ENCODE peak calls at places on chromosomes 7 and 10, in nine cellular contexts. T, V, C, F, J, E, Q, L and N are unnamed samples.

GRCh38 chr10:2882628-2883027 is 184.7 kb upstream of the PFKP start:
- DNase-seq in V (no peak), J (no peak), L (no peak), Q (no peak), F (no peak), C (no peak), E (no peak), T (no peak), N (no peak)

GRCh38 chr10:124433461-124433860 is 14.7 kb upstream of the OAT start:
- DNase-seq in F (no peak), C (no peak), J (no peak), V (no peak), Q (no peak), T (no peak), L (no peak), E (no peak), N (no peak)

GRCh38 chr7:22445140-22445722 is 54.8 kb downstream of the STEAP1B start:
- DNase-seq in C (peak), L (peak), J (peak), E (peak), Q (peak), F (peak), T (no peak), V (no peak), N (peak)

GRCh38 chr7:155481764-155482163 is 23.8 kb downstream of the EN2 start:
- DNase-seq in J (no peak), L (no peak), Q (no peak), F (no peak), E (no peak), T (no peak), V (no peak), C (no peak), N (no peak)

GRCh38 chr10:83373659-83374058 is 765.6 kb upstream of the GHITM start:
- DNase-seq in T (no peak), C (no peak), Q (no peak), L (no peak), F (no peak), V (peak), E (no peak), J (no peak), N (peak)

GRCh38 chr7:170551-171363 is 21.6 kb upstream of the FAM20C start:
- DNase-seq in F (no peak), Q (no peak), J (no peak), E (peak), T (no peak), L (no peak), V (no peak), C (no peak), N (no peak)

GRCh38 chr7:142091957-142092356 is 19.6 kb upstream of the MGAM2 start:
- DNase-seq in E (no peak), Q (no peak), V (no peak), F (no peak), T (no peak), L (no peak), C (no peak), J (no peak), N (no peak)

GRCh38 chr10:60517805-60518204 is 128.1 kb upstream of the ANK3 start:
- DNase-seq in L (no peak), F (no peak), Q (no peak), V (peak), J (no peak), E (no peak), T (no peak), C (no peak), N (no peak)

GRCh38 chr7:20197837-20198236 is 19.3 kb downstream of the MACC1 start:
- DNase-seq in J (no peak), V (no peak), T (peak), L (no peak), Q (no peak), F (no peak), E (no peak), C (no peak), N (no peak)

GRCh38 chr10:42776681-42777080 is 5.9 kb upstream of the BMS1 start:
- DNase-seq in T (no peak), V (no peak), J (no peak), C (no peak), L (no peak), E (no peak), Q (no peak), F (no peak), N (no peak)

GRCh38 chr10:29287635-29288034 is 1.2 kb upstream of the LYZL1 start:
- DNase-seq in V (no peak), T (no peak), L (no peak), F (no peak), E (no peak), J (no peak), Q (no peak), C (no peak), N (no peak)
- H3K4me3 ChIP-seq in V (no peak), T (no peak), L (no peak), F (no peak), E (no peak), J (no peak), Q (no peak), C (no peak), N (no peak)

GRCh38 chr10:103980246-103980906 is 13.4 kb downstream of the SLK start:
- DNase-seq in J (no peak), C (no peak), F (no peak), L (no peak), T (no peak), V (no peak), E (no peak), Q (no peak), N (no peak)

GRCh38 chr10:103979530-103979929 is 12.6 kb downstream of the SLK start:
- DNase-seq in V (no peak), C (no peak), J (no peak), F (no peak), L (no peak), E (no peak), Q (no peak), T (no peak), N (no peak)

GRCh38 chr10:103985726-103986125 is 18.8 kb downstream of the SLK start:
- DNase-seq in F (no peak), J (no peak), C (no peak), E (no peak), L (no peak), T (no peak), Q (no peak), V (no peak), N (no peak)

GRCh38 chr10:103983367-103983911 is 16.5 kb downstream of the SLK start:
- DNase-seq in C (no peak), F (no peak), V (no peak), L (no peak), Q (no peak), T (no peak), J (no peak), E (no peak), N (no peak)

GRCh38 chr10:103982639-103983038 is 15.7 kb downstream of the SLK start:
- DNase-seq in V (no peak), C (no peak), F (no peak), E (no peak), J (no peak), T (peak), Q (peak), L (peak), N (no peak)
- TF ChIP-seq CTCF in V (no peak), C (no peak), F (peak), E (no peak), J (no peak), T (peak), Q (no peak), L (no peak), N (peak)

GRCh38 chr7:39071116-39071515 is 93.4 kb downstream of the POU6F2 start:
- DNase-seq in C (no peak), Q (no peak), T (no peak), J (no peak), V (no peak), L (no peak), F (no peak), E (no peak), N (no peak)

GRCh38 chr7:39069046-39069445 is 91.3 kb downstream of the POU6F2 start:
- DNase-seq in J (no peak), T (no peak), V (no peak), F (no peak), E (no peak), L (no peak), C (no peak), Q (no peak), N (no peak)

GRCh38 chr7:39069886-39070881 is 92.5 kb downstream of the POU6F2 start:
- DNase-seq in Q (no peak), L (no peak), F (no peak), T (no peak), J (no peak), V (no peak), C (no peak), E (no peak), N (no peak)

GRCh38 chr7:39073432-39073831 is 95.7 kb downstream of the POU6F2 start:
- DNase-seq in L (no peak), T (no peak), C (no peak), J (peak), F (no peak), E (no peak), Q (no peak), V (no peak), N (peak)
- H3K4me3 ChIP-seq in L (no peak), T (no peak), C (no peak), J (no peak), F (peak), E (no peak), Q (no peak), V (no peak), N (no peak)

DNA sequence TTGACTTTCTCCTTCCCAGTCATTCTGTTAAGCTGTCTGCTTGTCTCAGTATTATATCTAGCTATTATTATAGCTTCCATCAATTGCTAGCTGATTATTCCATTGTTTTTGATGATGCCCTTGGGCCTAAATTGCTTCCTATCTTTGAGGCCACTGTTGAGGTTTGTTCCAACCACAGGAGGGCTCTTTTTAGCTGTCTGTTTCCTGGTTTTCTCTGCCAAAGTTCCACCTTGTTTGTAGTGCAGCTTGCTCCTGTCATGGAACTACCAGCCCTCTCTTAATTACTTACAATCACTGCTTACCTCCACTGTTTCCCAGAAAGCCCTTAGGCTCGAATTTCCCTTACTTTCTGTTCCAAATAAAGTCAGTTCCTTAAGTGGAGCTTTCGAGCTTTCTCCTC is 118.7 kb upstream of the SEC61G start:
- DNase-seq in E (no peak), Q (peak), L (no peak), T (peak), C (no peak), F (no peak), J (no peak), V (no peak), N (peak)
- TF ChIP-seq CTCF in E (no peak), Q (no peak), L (no peak), T (peak), C (peak), F (no peak), J (no peak), V (no peak), N (peak)

DNA sequence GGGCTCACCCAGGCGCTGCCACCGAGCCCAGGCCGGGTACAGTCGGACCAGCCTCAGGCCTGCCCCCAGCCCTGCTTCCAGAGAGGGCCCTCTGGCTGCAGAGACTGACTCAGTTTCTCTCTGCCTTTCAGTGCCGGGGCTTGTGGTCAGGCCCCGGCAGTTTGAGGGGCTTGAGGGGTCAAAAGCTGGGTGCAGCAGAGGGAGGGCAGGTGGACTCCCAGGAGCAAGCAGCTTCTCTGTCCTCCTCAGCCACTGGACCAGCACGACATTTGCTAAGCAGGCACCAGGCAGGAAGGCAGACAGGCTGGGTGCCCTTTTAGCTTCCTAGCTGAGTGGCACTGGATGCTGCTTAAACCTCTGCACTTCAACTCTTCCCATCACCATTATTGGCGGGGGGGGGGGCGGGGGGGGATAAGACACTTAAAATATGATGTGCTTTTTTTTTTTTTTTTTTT is 168.5 kb downstream of the NEURL1 start:
- DNase-seq in F (no peak), C (no peak), L (no peak), Q (no peak), E (no peak), V (no peak), T (no peak), J (no peak), N (peak)
- H3K4me3 ChIP-seq in F (peak), C (peak), L (peak), Q (no peak), E (no peak), V (peak), T (no peak), J (peak), N (peak)

GRCh38 chr10:75211007-75211735 is 575 bp downstream of the VDAC2 start:
- DNase-seq in T (no peak), J (no peak), C (no peak), F (no peak), L (no peak), Q (peak), E (no peak), V (peak), N (peak)

GRCh38 chr10:75207868-75208167 is 2.8 kb upstream of the VDAC2 start:
- DNase-seq in Q (no peak), E (no peak), L (no peak), C (no peak), F (no peak), J (no peak), T (no peak), V (no peak), N (no peak)

GRCh38 chr10:75209325-75210192 is 1.0 kb upstream of the VDAC2 start:
- DNase-seq in F (peak), E (peak), C (peak), T (no peak), V (peak), L (peak), J (peak), Q (peak), N (peak)

GRCh38 chr10:75208177-75208576 is 2.4 kb upstream of the VDAC2 start:
- DNase-seq in T (no peak), E (no peak), V (peak), Q (no peak), J (no peak), L (no peak), F (no peak), C (no peak), N (peak)

DNA sequence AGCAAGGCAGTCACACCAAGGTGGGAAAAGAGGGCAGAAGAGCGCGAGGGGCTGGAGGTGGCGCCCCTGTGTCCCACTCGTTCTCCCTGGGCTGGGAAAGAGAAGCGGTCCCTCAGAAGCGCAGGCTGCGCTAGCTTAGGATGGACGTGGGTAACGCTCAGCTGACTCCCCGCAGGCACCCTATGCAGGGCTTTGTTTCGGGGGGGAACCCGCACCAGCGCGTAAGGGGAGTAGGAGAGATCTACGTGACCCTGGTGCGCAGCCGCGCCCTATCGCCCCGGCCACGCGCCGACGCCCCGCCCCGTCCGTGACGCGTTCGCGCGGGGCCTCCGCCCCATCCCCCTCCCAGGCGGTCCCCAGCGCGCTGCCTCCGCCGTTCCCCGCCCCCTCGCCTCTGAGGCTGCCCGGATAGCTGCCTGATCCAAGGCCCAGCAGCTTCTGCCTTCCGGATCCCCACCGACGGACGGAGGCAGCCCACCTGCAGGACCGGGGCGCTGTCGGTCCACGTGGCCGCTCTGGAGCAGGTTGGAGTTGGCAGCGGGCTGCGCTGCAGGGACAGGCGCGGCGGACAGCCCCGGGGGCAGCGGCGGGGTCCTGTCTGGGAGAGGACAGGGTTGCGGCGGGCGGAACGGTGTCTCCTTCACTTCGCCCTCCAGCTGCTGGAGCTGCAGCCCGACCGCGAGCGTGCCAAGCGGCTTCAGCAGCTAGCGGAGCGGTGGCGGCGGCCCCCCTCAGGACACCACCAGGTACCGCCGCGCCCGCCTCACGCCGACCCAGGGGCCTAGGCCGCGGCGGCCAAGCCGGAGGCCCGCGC is at the start of gene VDAC2:
- DNase-seq in J (peak), L (peak), T (peak), V (peak), E (peak), F (peak), Q (peak), C (peak), N (peak)
- TF ChIP-seq CTCF in J (no peak), L (no peak), T (no peak), V (no peak), E (no peak), F (no peak), Q (no peak), C (no peak), N (no peak)

DNA sequence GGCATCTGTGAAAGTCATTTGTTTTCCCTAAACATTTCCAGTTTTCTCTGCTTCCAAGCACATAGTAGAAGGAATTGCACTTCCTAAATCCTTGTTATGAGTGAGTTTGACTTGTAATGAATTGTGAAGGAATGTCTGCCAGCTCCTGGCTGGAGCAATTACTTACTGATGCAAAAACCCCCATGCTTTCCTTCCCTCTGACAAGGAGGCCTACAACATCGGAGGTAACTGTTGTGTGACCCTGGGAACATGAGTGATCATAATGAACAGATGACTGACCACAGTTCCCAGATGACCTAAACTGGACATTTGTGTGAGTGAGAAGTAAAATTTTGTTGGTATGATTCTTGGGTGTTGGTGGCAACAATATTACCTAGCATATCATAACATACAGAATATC is 21.4 kb upstream of the CPVL start:
- DNase-seq in Q (no peak), V (no peak), L (no peak), J (no peak), E (no peak), T (no peak), F (no peak), C (no peak), N (no peak)
- H3K4me3 ChIP-seq in Q (no peak), V (no peak), L (no peak), J (no peak), E (no peak), T (no peak), F (no peak), C (no peak), N (no peak)

GRCh38 chr10:98916751-98917150 is 318.9 kb downstream of the HPSE2 start:
- DNase-seq in V (no peak), F (no peak), C (no peak), L (no peak), T (no peak), J (no peak), Q (no peak), E (no peak), N (peak)
- TF ChIP-seq CTCF in V (no peak), F (no peak), C (no peak), L (no peak), T (peak), J (no peak), Q (no peak), E (no peak), N (peak)

GRCh38 chr10:126234630-126235029 is 153.6 kb downstream of the ADAM12 start:
- DNase-seq in F (no peak), J (no peak), T (no peak), L (no peak), E (no peak), Q (no peak), C (no peak), V (no peak), N (no peak)

GRCh38 chr10:126233721-126234120 is 154.6 kb downstream of the ADAM12 start:
- DNase-seq in F (no peak), T (no peak), Q (no peak), E (no peak), L (no peak), J (no peak), V (no peak), C (no peak), N (peak)

GRCh38 chr10:126235091-126235978 is 152.9 kb downstream of the ADAM12 start:
- DNase-seq in C (no peak), L (no peak), F (no peak), T (no peak), V (no peak), E (no peak), Q (no peak), J (no peak), N (no peak)

GRCh38 chr10:126233182-126233581 is 155.1 kb downstream of the ADAM12 start:
- DNase-seq in V (no peak), T (no peak), J (no peak), Q (no peak), F (no peak), L (no peak), C (no peak), E (no peak), N (no peak)

DNA sequence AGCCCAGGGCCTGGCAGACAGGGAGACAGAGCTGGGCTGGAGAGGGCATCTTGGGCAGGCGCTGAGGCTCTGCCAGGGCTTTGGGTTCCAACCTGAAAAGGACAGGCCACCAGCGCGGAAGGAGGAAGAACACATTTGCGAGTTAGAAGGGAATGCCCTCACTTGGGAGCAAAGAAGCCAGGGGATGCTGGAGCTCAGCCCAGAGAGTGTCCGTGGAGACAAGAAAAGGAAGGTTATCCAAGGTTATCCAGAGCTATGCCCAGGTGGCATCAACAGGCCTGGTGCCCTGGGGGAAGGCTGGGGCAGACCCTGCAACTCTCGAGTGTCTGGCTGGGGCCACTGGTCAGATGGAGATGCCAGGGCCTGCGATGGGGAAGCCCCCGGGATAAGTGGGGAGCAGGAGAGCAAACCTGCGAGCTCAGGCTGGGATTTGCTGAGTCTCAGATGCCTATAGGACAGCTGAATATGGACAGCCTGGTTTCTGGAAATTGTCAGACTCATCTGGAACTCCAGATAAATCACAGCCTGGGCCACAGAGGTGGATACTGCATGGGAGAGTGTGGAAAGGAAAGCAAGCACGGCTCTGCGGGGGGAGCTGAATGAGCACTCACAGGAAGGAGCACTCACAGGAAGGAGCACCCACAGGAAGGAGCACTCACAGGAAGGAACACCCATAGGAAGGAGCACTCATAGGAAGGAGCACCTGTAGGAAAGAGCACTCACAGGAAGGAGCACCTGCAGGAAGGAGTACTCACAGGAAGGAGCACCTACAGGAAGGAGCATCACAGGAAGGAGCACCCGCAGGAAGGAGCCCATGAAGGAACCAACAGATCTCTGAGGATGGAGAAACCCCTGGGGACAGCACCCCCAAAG is 152.1 kb downstream of the ADAM12 start:
- DNase-seq in T (no peak), L (no peak), F (no peak), C (no peak), J (no peak), E (no peak), V (no peak), Q (no peak), N (no peak)
- H3K4me3 ChIP-seq in T (no peak), L (no peak), F (no peak), C (no peak), J (no peak), E (no peak), V (no peak), Q (no peak), N (no peak)

DNA sequence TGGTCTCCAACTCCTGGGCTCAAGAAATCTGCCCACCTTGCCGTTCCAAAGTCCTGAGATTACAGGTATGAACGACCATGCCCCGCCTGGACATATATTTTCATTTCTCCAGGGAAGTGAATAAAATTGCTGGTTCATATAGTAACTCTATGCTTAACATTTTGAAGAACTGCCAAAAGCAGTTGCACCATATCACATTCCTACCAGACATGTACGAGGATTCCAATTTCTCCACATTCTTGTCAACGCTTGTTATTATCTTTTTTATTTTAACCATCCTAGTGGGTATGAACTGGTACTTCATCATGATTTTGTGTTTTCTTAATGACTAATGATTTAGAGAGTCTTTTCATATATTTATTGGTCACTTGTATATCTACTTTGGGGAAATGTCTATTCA is 21.9 kb upstream of the CPN1 start:
- DNase-seq in C (no peak), V (no peak), L (no peak), F (no peak), E (no peak), T (no peak), J (no peak), Q (no peak), N (peak)
- TF ChIP-seq CTCF in C (no peak), V (no peak), L (no peak), F (no peak), E (no peak), T (no peak), J (no peak), Q (no peak), N (no peak)